ENCODE peak calls at places on chromosomes 13 and 19, in ten cellular contexts. T, Q, W, D, X, K, A, E, M and V are unnamed samples.

GRCh38 chr13:110624766-110625756 is 9.7 kb downstream of the NAXD start:
- DNase-seq in T (no peak), Q (no peak), W (no peak), D (no peak), X (no peak), K (no peak), A (no peak), E (no peak), M (no peak), V (no peak)

GRCh38 chr13:98622926-98623325 is 46.0 kb upstream of the STK24 start:
- DNase-seq in T (no peak), Q (no peak), W (no peak), D (no peak), X (no peak), K (no peak), A (no peak), E (no peak), M (no peak), V (no peak)

GRCh38 chr19:10450853-10451609 is 30.7 kb downstream of the PDE4A start:
- DNase-seq in T (no peak), Q (no peak), W (no peak), D (no peak), X (no peak), K (no peak), A (peak), E (no peak), M (peak), V (peak)

GRCh38 chr19:49946415-49946814 is 14.6 kb downstream of the SIGLEC11 start:
- DNase-seq in T (no peak), Q (no peak), W (no peak), D (no peak), X (no peak), K (no peak), A (peak), E (peak), M (no peak), V (no peak)

GRCh38 chr19:13118424-13119193 is 545 bp downstream of the NACC1 start:
- DNase-seq in T (peak), Q (no peak), W (no peak), D (no peak), X (no peak), K (no peak), A (peak), E (peak), M (peak), V (peak)

GRCh38 chr13:79070343-79070974 is 335.6 kb downstream of the RBM26 start:
- DNase-seq in T (no peak), Q (no peak), W (no peak), D (no peak), X (no peak), K (no peak), A (peak), E (no peak), M (no peak), V (peak)

GRCh38 chr13:98575009-98575866 is 1.7 kb downstream of the STK24 start:
- DNase-seq in T (no peak), Q (no peak), W (peak), D (no peak), X (no peak), K (no peak), A (no peak), E (no peak), M (peak), V (peak)

GRCh38 chr13:113545455-113545930 is 39.1 kb upstream of the TFDP1 start:
- DNase-seq in T (no peak), Q (no peak), W (no peak), D (no peak), X (peak), K (no peak), A (no peak), E (peak), M (peak), V (no peak)

GRCh38 chr19:52200044-52200443 is 10.2 kb downstream of the PPP2R1A start:
- DNase-seq in T (no peak), Q (no peak), W (no peak), D (peak), X (peak), K (no peak), A (no peak), E (peak), M (no peak), V (no peak)

GRCh38 chr13:85230754-85231153 is 568.5 kb downstream of the SLITRK6 start:
- DNase-seq in T (no peak), Q (no peak), W (no peak), D (peak), X (no peak), K (no peak), A (no peak), E (no peak), M (no peak), V (no peak)

GRCh38 chr13:40813662-40814454 is 24.4 kb downstream of the SLC25A15 start:
- DNase-seq in T (no peak), Q (no peak), W (peak), D (no peak), X (peak), K (no peak), A (peak), E (no peak), M (peak), V (peak)

GRCh38 chr13:106453101-106453500 is 82.4 kb downstream of the EFNB2 start:
- DNase-seq in T (no peak), Q (no peak), W (no peak), D (no peak), X (no peak), K (no peak), A (no peak), E (no peak), M (no peak), V (no peak)

GRCh38 chr13:111955412-111955769 is 111.6 kb upstream of the SOX1 start:
- DNase-seq in T (no peak), Q (no peak), W (no peak), D (no peak), X (no peak), K (no peak), A (no peak), E (no peak), M (peak), V (no peak)

GRCh38 chr13:105538346-105538745 is 997.1 kb downstream of the EFNB2 start:
- DNase-seq in T (no peak), Q (no peak), W (no peak), D (no peak), X (no peak), K (no peak), A (no peak), E (no peak), M (peak), V (no peak)

GRCh38 chr19:10122066-10122465 is 2.4 kb upstream of the EIF3G start:
- DNase-seq in T (no peak), Q (no peak), W (no peak), D (peak), X (no peak), K (no peak), A (no peak), E (no peak), M (no peak), V (no peak)

GRCh38 chr13:35789335-35790166 is 313.1 kb upstream of the MAB21L1 start:
- DNase-seq in T (no peak), Q (no peak), W (no peak), D (no peak), X (peak), K (no peak), A (peak), E (no peak), M (peak), V (peak)

GRCh38 chr13:30464496-30465351 is 1.0 kb downstream of the HMGB1 start:
- DNase-seq in T (peak), Q (peak), W (peak), D (peak), X (peak), K (peak), A (peak), E (peak), M (peak), V (peak)

GRCh38 chr19:29715695-29716581 is 877 bp upstream of the C19orf12 start:
- DNase-seq in T (no peak), Q (no peak), W (no peak), D (no peak), X (no peak), K (no peak), A (peak), E (peak), M (peak), V (peak)

GRCh38 chr19:49019242-49019932 is 2.5 kb upstream of the LHB start:
- DNase-seq in T (no peak), Q (no peak), W (peak), D (no peak), X (no peak), K (peak), A (peak), E (peak), M (peak), V (peak)

GRCh38 chr13:32320528-32320927 is 5.2 kb downstream of the BRCA2 start:
- DNase-seq in T (no peak), Q (no peak), W (no peak), D (no peak), X (no peak), K (no peak), A (no peak), E (no peak), M (no peak), V (no peak)

GRCh38 chr19:55353803-55354697 is 469 bp downstream of the COX6B2 start:
- DNase-seq in T (peak), Q (no peak), W (peak), D (no peak), X (no peak), K (peak), A (peak), E (peak), M (peak), V (peak)

GRCh38 chr13:99227331-99227900 is 26.8 kb downstream of the UBAC2 start:
- DNase-seq in T (no peak), Q (no peak), W (no peak), D (no peak), X (no peak), K (no peak), A (no peak), E (no peak), M (no peak), V (no peak)